ENCODE peak calls at places on chromosomes 6 and 20, in four cellular contexts. One of them, this sample, is unnamed.

GRCh38 chr20:3071610-3072529 is at the start of gene OXT:
- DNase-seq in suprapubic skin: no peak
- DNase-seq in left ventricle myocardium inferior: peak; percentile 56
- DNase-seq in HL-60: no peak
- DNase-seq in this sample: no peak

GRCh38 chr6:110617057-110617456 is 140.6 kb upstream of the SLC22A16 start:
- DNase-seq in suprapubic skin: no peak
- DNase-seq in left ventricle myocardium inferior: no peak
- DNase-seq in HL-60: no peak
- DNase-seq in this sample: no peak

GRCh38 chr6:148716811-148717210 is 30.0 kb upstream of the UST start:
- DNase-seq in suprapubic skin: no peak
- DNase-seq in left ventricle myocardium inferior: no peak
- DNase-seq in HL-60: no peak
- DNase-seq in this sample: no peak

GRCh38 chr20:24698706-24699206 is 229.3 kb downstream of the SYNDIG1 start:
- DNase-seq in suprapubic skin: no peak
- DNase-seq in left ventricle myocardium inferior: no peak
- DNase-seq in HL-60: no peak
- DNase-seq in this sample: no peak

GRCh38 chr6:20534906-20535305 is 649 bp downstream of the CDKAL1 start:
- DNase-seq in suprapubic skin: no peak
- DNase-seq in left ventricle myocardium inferior: no peak
- DNase-seq in HL-60: no peak
- DNase-seq in this sample: no peak

GRCh38 chr6:44104661-44105060 is 22.6 kb downstream of the MRPL14 start:
- DNase-seq in suprapubic skin: no peak
- DNase-seq in left ventricle myocardium inferior: peak; percentile 47
- DNase-seq in HL-60: no peak
- DNase-seq in this sample: no peak

GRCh38 chr6:106084106-106084963 is 1.8 kb upstream of the PRDM1 start:
- DNase-seq in suprapubic skin: no peak
- DNase-seq in left ventricle myocardium inferior: no peak
- DNase-seq in HL-60: peak; percentile 87
- DNase-seq in this sample: no peak

GRCh38 chr6:148507774-148508173 is 165.1 kb downstream of the SASH1 start:
- DNase-seq in suprapubic skin: peak; percentile 87
- DNase-seq in left ventricle myocardium inferior: no peak
- DNase-seq in HL-60: no peak
- DNase-seq in this sample: no peak

GRCh38 chr6:169424821-169425240 is 171.2 kb upstream of the THBS2 start:
- DNase-seq in suprapubic skin: no peak
- DNase-seq in left ventricle myocardium inferior: no peak
- DNase-seq in HL-60: no peak
- DNase-seq in this sample: no peak

GRCh38 chr6:18432180-18432579 is 45.0 kb downstream of the RNF144B start:
- DNase-seq in suprapubic skin: no peak
- DNase-seq in left ventricle myocardium inferior: no peak
- DNase-seq in HL-60: no peak
- DNase-seq in this sample: no peak

GRCh38 chr20:51767018-51767866 is 948 bp downstream of the ATP9A start:
- DNase-seq in suprapubic skin: peak; percentile 75
- DNase-seq in left ventricle myocardium inferior: peak; percentile 65
- DNase-seq in HL-60: no peak
- DNase-seq in this sample: no peak
- H3K4me3 ChIP-seq in suprapubic skin: peak overlapping the region; percentile 84
- H3K4me3 ChIP-seq in left ventricle myocardium inferior: peak overlapping the region; percentile 89
- H3K4me3 ChIP-seq in HL-60: no peak overlapping the region
- H3K4me3 ChIP-seq in this sample: peak overlapping the region; percentile 96

GRCh38 chr6:99614430-99615161 is 8.0 kb downstream of the PRDM13 start:
- DNase-seq in suprapubic skin: no peak
- DNase-seq in left ventricle myocardium inferior: no peak
- DNase-seq in HL-60: no peak
- DNase-seq in this sample: no peak

GRCh38 chr6:99617131-99617530 is 10.5 kb downstream of the PRDM13 start:
- DNase-seq in suprapubic skin: no peak
- DNase-seq in left ventricle myocardium inferior: no peak
- DNase-seq in HL-60: no peak
- DNase-seq in this sample: no peak

GRCh38 chr6:99613705-99614429 is 7.2 kb downstream of the PRDM13 start:
- DNase-seq in suprapubic skin: no peak
- DNase-seq in left ventricle myocardium inferior: no peak
- DNase-seq in HL-60: no peak
- DNase-seq in this sample: no peak

GRCh38 chr6:99618649-99619408 is 12.2 kb downstream of the PRDM13 start:
- DNase-seq in suprapubic skin: no peak
- DNase-seq in left ventricle myocardium inferior: no peak
- DNase-seq in HL-60: no peak
- DNase-seq in this sample: no peak

DNA sequence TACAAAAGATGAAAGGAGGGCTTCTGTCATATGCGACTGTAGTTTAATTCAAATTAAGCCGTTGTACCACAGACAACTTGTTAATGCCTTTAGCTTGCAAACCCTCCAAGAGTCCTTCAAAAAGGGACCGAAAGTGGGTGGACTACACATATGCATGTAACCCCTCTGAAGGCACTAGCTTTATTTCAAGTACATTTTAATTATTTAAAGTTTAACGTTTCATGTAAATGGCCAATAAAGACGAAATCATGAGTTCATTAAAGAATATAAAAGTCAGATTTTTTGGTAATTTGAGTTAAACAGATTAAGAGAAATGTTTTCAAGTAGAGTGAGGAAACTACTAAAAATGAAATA is 12.8 kb downstream of the PRDM13 start:
- DNase-seq in suprapubic skin: no peak
- DNase-seq in left ventricle myocardium inferior: no peak
- DNase-seq in HL-60: no peak
- DNase-seq in this sample: no peak
- H3K27me3 ChIP-seq in suprapubic skin: peaks cover 100% of the 10 kb centered on the region
- H3K27me3 ChIP-seq in left ventricle myocardium inferior: peaks cover 100% of the 10 kb centered on the region
- H3K27me3 ChIP-seq in HL-60: peaks cover 54% of the 10 kb centered on the region
- H3K27me3 ChIP-seq in this sample: peaks cover 45% of the 10 kb centered on the region

DNA sequence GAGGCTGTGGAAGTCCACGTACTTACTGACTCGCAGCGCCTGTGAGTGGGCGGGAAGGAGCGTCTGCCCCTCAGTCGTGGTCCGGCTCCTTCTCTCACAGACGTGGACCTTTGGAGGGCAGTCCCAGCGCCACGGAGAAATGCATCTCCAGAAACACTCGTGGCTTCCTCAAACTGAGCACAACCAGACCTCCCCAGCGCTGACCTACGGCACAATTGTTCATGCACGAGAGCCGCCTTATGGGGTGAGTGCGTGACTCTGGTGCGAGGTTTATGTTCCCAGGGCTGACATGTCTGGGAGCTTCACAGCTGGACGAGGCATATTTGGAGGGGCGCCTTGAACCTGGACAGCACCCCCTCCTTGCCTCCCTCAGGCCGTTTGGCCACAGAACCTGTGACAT is 29.7 kb downstream of the FRMD1 start:
- DNase-seq in suprapubic skin: peak; percentile 54
- DNase-seq in left ventricle myocardium inferior: no peak
- DNase-seq in HL-60: no peak
- DNase-seq in this sample: no peak
- TF ChIP-seq CTCF in suprapubic skin: no peak
- TF ChIP-seq CTCF in left ventricle myocardium inferior: no peak
- TF ChIP-seq CTCF in HL-60: no peak
- TF ChIP-seq CTCF in this sample: no peak

DNA sequence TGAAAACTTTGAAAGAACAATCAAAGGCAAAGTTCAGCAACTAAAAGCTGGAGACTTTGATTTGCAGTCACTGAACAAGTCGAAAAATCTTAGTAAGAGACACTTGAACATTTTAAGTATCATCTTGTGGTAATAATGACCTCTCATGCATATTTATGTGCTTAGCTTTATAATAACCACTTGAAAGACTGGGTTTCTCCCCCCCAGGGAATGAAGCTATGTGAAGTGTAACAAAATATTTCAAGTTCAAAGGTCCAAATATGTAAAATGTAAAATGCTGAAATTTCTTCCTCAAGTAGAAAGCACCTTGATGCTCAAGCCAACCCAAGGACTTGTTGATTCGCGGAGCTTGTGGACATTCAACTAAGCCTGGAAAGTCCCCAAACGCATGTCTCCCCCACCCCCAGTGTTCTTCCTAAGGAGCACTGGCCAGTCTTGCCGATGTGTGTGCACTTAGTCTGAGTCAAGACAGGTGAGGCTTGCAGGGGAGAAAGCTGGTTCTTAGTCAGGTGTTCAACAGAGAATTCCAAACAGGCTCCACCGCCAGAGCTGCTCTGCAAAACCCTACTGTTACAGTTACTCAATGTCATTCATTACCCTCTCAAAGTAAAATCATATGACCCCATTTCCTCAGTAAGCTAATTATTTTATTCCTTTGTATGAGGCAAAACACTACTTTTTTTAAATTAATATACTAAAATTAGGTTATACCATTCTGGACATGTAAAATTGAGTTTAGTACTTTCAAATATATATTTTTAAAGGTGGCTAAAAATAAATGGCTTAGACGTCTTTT is 46.9 kb upstream of the QKI start:
- DNase-seq in suprapubic skin: no peak
- DNase-seq in left ventricle myocardium inferior: no peak
- DNase-seq in HL-60: no peak
- DNase-seq in this sample: no peak
- H3K4me3 ChIP-seq in suprapubic skin: no peak overlapping the region
- H3K4me3 ChIP-seq in left ventricle myocardium inferior: no peak overlapping the region
- H3K4me3 ChIP-seq in HL-60: no peak overlapping the region
- H3K4me3 ChIP-seq in this sample: no peak overlapping the region

This sample was measured in thoracic aorta.